ENCODE peak calls at places on chromosomes 1 and 21, in seven cellular contexts. N, S, O, M, J, Q and F are unnamed samples.

GRCh38 chr1:191582169-191582568 is 576.1 kb upstream of the RGS18 start:
- DNase-seq in N (no peak), S (no peak), O (no peak), M (no peak), J (no peak), Q (no peak), F (no peak)

GRCh38 chr1:209590405-209590804 is 6.9 kb downstream of the CAMK1G start:
- DNase-seq in N (no peak), S (no peak), O (peak), M (no peak), J (no peak), Q (no peak), F (no peak)

GRCh38 chr1:208179303-208179702 is 64.9 kb downstream of the PLXNA2 start:
- DNase-seq in N (peak), S (no peak), O (no peak), M (no peak), J (no peak), Q (no peak), F (no peak)

GRCh38 chr1:101088431-101088830 is 62.8 kb upstream of the DPH5 start:
- DNase-seq in N (no peak), S (no peak), O (no peak), M (no peak), J (no peak), Q (no peak), F (no peak)

GRCh38 chr21:41171210-41171609 is 3.2 kb downstream of the BACE2 start:
- DNase-seq in N (peak), S (no peak), O (no peak), M (peak), J (no peak), Q (no peak), F (peak)

GRCh38 chr1:169148472-169149252 is 42.2 kb downstream of the ATP1B1 start:
- DNase-seq in N (peak), S (no peak), O (peak), M (no peak), J (peak), Q (no peak), F (peak)

GRCh38 chr1:215992620-215993019 is 425.5 kb downstream of the KCTD3 start:
- DNase-seq in N (no peak), S (no peak), O (no peak), M (no peak), J (peak), Q (peak), F (peak)

GRCh38 chr1:202968895-202969295 is 1.8 kb upstream of the CYB5R1 start:
- DNase-seq in N (peak), S (no peak), O (peak), M (no peak), J (peak), Q (peak), F (peak)

GRCh38 chr1:23772049-23772853 is 6.0 kb upstream of the PITHD1 start:
- DNase-seq in N (peak), S (peak), O (peak), M (no peak), J (peak), Q (peak), F (peak)

GRCh38 chr21:15896501-15896900 is 166.7 kb downstream of the USP25 start:
- DNase-seq in N (no peak), S (no peak), O (no peak), M (no peak), J (no peak), Q (no peak), F (no peak)

GRCh38 chr1:63322248-63322943 is at the start of gene FOXD3:
- DNase-seq in N (peak), S (no peak), O (peak), M (peak), J (peak), Q (peak), F (peak)

GRCh38 chr1:214637722-214638473 is 34.9 kb downstream of the CENPF start:
- DNase-seq in N (peak), S (peak), O (peak), M (no peak), J (peak), Q (peak), F (peak)

GRCh38 chr1:19877821-19878636 is 4.2 kb upstream of the OTUD3 start:
- DNase-seq in N (no peak), S (no peak), O (no peak), M (no peak), J (no peak), Q (no peak), F (no peak)

GRCh38 chr1:17511188-17511587 is 28.3 kb upstream of the ARHGEF10L start:
- DNase-seq in N (no peak), S (no peak), O (no peak), M (no peak), J (no peak), Q (no peak), F (no peak)

GRCh38 chr1:184255560-184255959 is 131.3 kb upstream of the C1orf21 start:
- DNase-seq in N (no peak), S (no peak), O (no peak), M (no peak), J (no peak), Q (no peak), F (no peak)

GRCh38 chr1:227884370-227885134 is 63.2 kb downstream of the WNT9A start:
- DNase-seq in N (peak), S (no peak), O (peak), M (peak), J (no peak), Q (no peak), F (no peak)

GRCh38 chr1:90488451-90488850 is 228.7 kb downstream of the BARHL2 start:
- DNase-seq in N (no peak), S (no peak), O (no peak), M (no peak), J (no peak), Q (no peak), F (no peak)

GRCh38 chr1:116076831-116077230 is 34.4 kb upstream of the MAB21L3 start:
- DNase-seq in N (no peak), S (no peak), O (no peak), M (no peak), J (no peak), Q (no peak), F (no peak)

GRCh38 chr21:39373634-39374033 is 24.7 kb upstream of the HMGN1 start:
- DNase-seq in N (no peak), S (no peak), O (peak), M (no peak), J (no peak), Q (no peak), F (no peak)

GRCh38 chr1:177753655-177754054 is 216.2 kb downstream of the SEC16B start:
- DNase-seq in N (no peak), S (no peak), O (no peak), M (no peak), J (no peak), Q (no peak), F (no peak)

GRCh38 chr21:17903929-17904639 is 84.9 kb upstream of the C21orf91 start:
- DNase-seq in N (no peak), S (no peak), O (no peak), M (no peak), J (no peak), Q (no peak), F (no peak)

GRCh38 chr21:17901458-17902092 is 82.4 kb upstream of the C21orf91 start:
- DNase-seq in N (no peak), S (no peak), O (no peak), M (no peak), J (no peak), Q (no peak), F (no peak)

GRCh38 chr21:17900281-17900989 is 81.3 kb upstream of the C21orf91 start:
- DNase-seq in N (no peak), S (no peak), O (no peak), M (no peak), J (no peak), Q (no peak), F (no peak)

GRCh38 chr21:17900990-17901385 is 81.8 kb upstream of the C21orf91 start:
- DNase-seq in N (no peak), S (no peak), O (no peak), M (no peak), J (no peak), Q (no peak), F (no peak)

GRCh38 chr21:17903029-17903806 is 84.1 kb upstream of the C21orf91 start:
- DNase-seq in N (no peak), S (no peak), O (peak), M (no peak), J (no peak), Q (peak), F (no peak)
- TF ChIP-seq CTCF in N (no peak), S (no peak), O (peak), M (peak), J (no peak), Q (no peak), F (no peak)

GRCh38 chr1:118993712-118994049 is 5.5 kb upstream of the TBX15 start:
- DNase-seq in N (no peak), S (no peak), O (no peak), M (no peak), J (no peak), Q (no peak), F (no peak)
- TF ChIP-seq CTCF in N (no peak), S (no peak), O (no peak), M (no peak), J (no peak), Q (no peak), F (no peak)

GRCh38 chr1:31668303-31668883 is 23.7 kb upstream of the PEF1 start:
- DNase-seq in N (no peak), S (no peak), O (no peak), M (no peak), J (no peak), Q (no peak), F (no peak)

GRCh38 chr1:31670583-31670944 is 25.9 kb upstream of the PEF1 start:
- DNase-seq in N (no peak), S (no peak), O (no peak), M (no peak), J (no peak), Q (no peak), F (no peak)

GRCh38 chr1:31669433-31669785 is 24.7 kb upstream of the PEF1 start:
- DNase-seq in N (no peak), S (no peak), O (no peak), M (no peak), J (no peak), Q (no peak), F (no peak)

GRCh38 chr1:31671147-31671546 is 26.5 kb upstream of the PEF1 start:
- DNase-seq in N (no peak), S (no peak), O (no peak), M (no peak), J (no peak), Q (no peak), F (no peak)

GRCh38 chr1:31669786-31670582 is 25.3 kb upstream of the PEF1 start:
- DNase-seq in N (peak), S (no peak), O (peak), M (peak), J (peak), Q (no peak), F (peak)
- TF ChIP-seq CTCF in N (no peak), S (no peak), O (peak), M (peak), J (no peak), Q (no peak), F (peak)

DNA sequence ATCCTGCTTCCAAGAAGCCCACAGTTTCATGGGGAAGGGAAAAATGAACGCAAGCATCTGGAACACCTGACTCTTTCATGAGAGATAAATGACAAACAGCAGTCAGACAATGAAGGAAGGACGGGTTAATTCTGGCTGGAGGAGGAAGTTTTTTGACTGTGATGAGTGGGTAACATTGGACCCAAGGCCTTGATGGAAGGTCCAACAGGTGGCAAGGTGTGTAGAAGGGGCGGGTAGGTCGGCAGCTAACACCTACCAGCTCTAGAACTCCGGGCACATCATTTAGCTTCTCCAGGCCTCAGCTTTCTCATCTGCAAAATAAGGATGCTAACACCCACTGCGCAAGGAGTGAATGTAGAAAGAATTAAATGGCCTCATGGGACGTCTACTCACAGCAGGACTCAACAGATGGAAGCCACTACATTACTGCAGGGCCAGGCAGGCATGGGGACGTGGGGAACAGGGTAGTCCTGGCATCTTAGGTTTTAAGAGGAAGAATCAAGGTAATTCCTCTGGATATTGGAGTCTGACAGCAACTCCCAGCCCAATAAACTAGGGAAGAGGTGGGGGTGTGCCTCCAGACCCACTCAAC is 12.9 kb downstream of the GLIS1 start:
- DNase-seq in N (no peak), S (no peak), O (no peak), M (no peak), J (no peak), Q (no peak), F (no peak)
- TF ChIP-seq CTCF in N (no peak), S (no peak), O (no peak), M (no peak), J (no peak), Q (no peak), F (no peak)

GRCh38 chr1:26863677-26864060 is 720 bp downstream of the SFN start:
- DNase-seq in N (no peak), S (no peak), O (no peak), M (peak), J (no peak), Q (no peak), F (no peak)
- TF ChIP-seq CTCF in N (no peak), S (no peak), O (no peak), M (no peak), J (no peak), Q (no peak), F (no peak)

DNA sequence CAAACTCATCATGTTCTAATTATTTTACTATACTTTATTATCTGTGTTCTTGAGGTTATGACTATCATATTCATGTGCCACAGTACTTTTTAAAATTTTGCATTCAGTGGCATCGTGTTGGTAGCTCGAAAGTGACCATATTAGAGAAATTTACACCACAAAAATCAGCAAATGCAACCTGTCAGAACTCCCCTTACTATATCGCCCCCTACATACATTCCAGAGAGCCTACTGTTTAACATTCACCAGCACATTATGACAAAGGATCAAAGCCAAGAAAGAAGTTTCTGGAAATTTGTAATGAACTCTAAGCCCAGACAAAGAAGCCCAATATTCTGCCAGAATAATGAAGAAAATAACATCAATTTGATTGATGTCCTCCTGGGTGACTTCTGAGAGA is 909.3 kb downstream of the LTN1 start:
- DNase-seq in N (no peak), S (no peak), O (no peak), M (no peak), J (no peak), Q (no peak), F (no peak)
- TF ChIP-seq CTCF in N (no peak), S (no peak), O (no peak), M (no peak), J (no peak), Q (no peak), F (no peak)

GRCh38 chr21:45950740-45951515 is 30.6 kb upstream of the COL6A1 start:
- DNase-seq in N (peak), S (no peak), O (peak), M (peak), J (no peak), Q (no peak), F (peak)

GRCh38 chr21:45949928-45950739 is 31.4 kb upstream of the COL6A1 start:
- DNase-seq in N (no peak), S (no peak), O (no peak), M (peak), J (no peak), Q (no peak), F (no peak)

GRCh38 chr21:45952974-45953373 is 28.6 kb upstream of the COL6A1 start:
- DNase-seq in N (no peak), S (no peak), O (no peak), M (no peak), J (no peak), Q (no peak), F (no peak)

GRCh38 chr21:45954271-45954670 is 27.3 kb upstream of the COL6A1 start:
- DNase-seq in N (no peak), S (no peak), O (peak), M (no peak), J (no peak), Q (no peak), F (no peak)

GRCh38 chr21:45951676-45952075 is 29.9 kb upstream of the COL6A1 start:
- DNase-seq in N (no peak), S (no peak), O (no peak), M (no peak), J (no peak), Q (no peak), F (no peak)
- TF ChIP-seq CTCF in N (no peak), S (no peak), O (no peak), M (no peak), J (no peak), Q (no peak), F (no peak)

DNA sequence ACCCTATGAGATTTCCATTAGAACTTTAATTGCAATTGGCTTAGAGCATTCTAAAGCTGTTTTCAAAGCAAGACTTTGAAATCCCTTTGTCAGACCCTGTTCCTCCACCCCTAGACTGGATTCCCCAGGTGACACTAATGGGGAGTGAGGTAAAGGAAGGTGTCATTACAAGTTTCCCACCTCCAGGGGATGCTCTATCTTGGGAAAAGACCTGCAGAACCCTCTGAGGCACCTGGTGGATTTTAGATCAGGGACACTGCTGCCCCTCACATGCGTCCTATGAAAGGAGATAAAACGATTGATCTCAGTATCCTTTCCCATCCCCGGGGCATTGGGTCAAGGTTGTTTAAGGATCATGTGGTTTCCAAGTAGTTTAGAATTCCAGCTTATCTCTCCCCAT is 80.3 kb upstream of the RGS4 start:
- DNase-seq in N (no peak), S (no peak), O (no peak), M (no peak), J (no peak), Q (no peak), F (no peak)
- TF ChIP-seq CTCF in N (no peak), S (no peak), O (no peak), M (no peak), J (no peak), Q (no peak), F (peak)

GRCh38 chr1:201149400-201149799 is 4.9 kb downstream of the TMEM9 start:
- DNase-seq in N (peak), S (no peak), O (peak), M (no peak), J (peak), Q (peak), F (peak)
- TF ChIP-seq CTCF in N (peak), S (peak), O (peak), M (peak), J (peak), Q (no peak), F (peak)

GRCh38 chr1:182787002-182787324 is 2.6 kb upstream of the NPL start:
- DNase-seq in N (no peak), S (no peak), O (no peak), M (no peak), J (no peak), Q (no peak), F (no peak)
- TF ChIP-seq CTCF in N (no peak), S (no peak), O (no peak), M (no peak), J (peak), Q (peak), F (no peak)